ENCODE peak calls at places on chromosomes 6 and 20, in four cellular contexts. Q is WTC11, B is HepG2, I is K562. J is an unnamed sample.

GRCh38 chr6:27296106-27296783 is 15.8 kb downstream of the POM121L2 start:
- DNase-seq in Q (peak), I (peak), B (no peak), J (no peak)

GRCh38 chr6:149855040-149855654 is 9.0 kb downstream of the LRP11 start:
- DNase-seq in Q (no peak), B (peak), I (no peak), J (no peak)

GRCh38 chr20:57792386-57793095 is 82.7 kb upstream of the PMEPA1 start:
- DNase-seq in Q (no peak), I (no peak), B (no peak), J (no peak)

GRCh38 chr6:165060636-165061190 is 248.7 kb downstream of the C6orf118 start:
- DNase-seq in B (no peak), Q (no peak), I (no peak), J (no peak)

GRCh38 chr20:3922223-3922982 is 33.2 kb downstream of the PANK2 start:
- DNase-seq in Q (no peak), I (no peak), B (no peak), J (no peak)

GRCh38 chr6:56984374-56984773 is 29.5 kb downstream of the BEND6 start:
- DNase-seq in I (no peak), B (no peak), Q (no peak), J (no peak)

GRCh38 chr6:127124196-127124595 is 5.7 kb downstream of the RSPO3 start:
- DNase-seq in B (no peak), I (no peak), Q (no peak), J (no peak)

GRCh38 chr20:60206259-60206658 is 248.0 kb downstream of the CDH26 start:
- DNase-seq in Q (peak), I (peak), B (peak), J (no peak)

GRCh38 chr20:24589381-24589780 is 120.0 kb downstream of the SYNDIG1 start:
- DNase-seq in Q (no peak), I (no peak), B (no peak), J (no peak)

GRCh38 chr6:51398793-51399192 is 580.1 kb downstream of the TFAP2B start:
- DNase-seq in I (no peak), B (no peak), Q (no peak), J (no peak)

GRCh38 chr6:166152660-166153059 is 15.0 kb downstream of the TBXT start:
- DNase-seq in I (no peak), Q (no peak), B (no peak), J (no peak)

GRCh38 chr20:50284811-50285375 is 94.3 kb downstream of the CEBPB start:
- DNase-seq in B (no peak), I (no peak), Q (no peak), J (no peak)

DNA sequence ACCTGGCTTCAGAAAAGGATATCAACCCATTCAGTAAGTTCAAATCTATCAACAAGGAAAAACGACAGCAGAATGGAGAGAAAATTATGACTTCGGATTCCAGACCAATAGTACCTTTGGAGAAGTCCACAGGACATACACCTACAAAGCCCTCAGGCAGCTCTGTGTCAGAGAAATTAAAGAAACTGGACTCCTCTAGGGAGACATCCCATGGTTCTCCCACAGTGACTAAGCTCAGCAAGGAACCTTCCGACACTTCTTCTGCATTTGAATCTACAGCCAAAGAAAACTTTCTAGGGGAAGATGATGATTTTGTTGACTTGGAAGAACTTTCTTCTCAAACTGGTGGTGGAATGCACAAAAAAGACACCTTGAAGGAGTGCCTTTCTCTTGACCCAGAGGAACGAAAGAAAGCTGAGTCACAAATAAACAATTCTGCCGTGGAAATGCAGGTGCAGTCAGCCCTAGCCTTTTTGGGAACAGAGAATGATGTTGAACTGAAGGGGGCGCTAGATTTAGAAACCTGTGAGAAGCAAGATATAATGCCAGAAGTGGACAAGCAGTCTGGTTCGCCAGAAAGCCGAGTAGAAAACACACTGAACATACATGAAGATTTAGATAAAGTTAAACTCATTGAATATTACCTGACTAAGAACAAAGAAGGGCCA is 67.4 kb upstream of the HINT3 start:
- DNase-seq in B (peak), I (peak), Q (peak), J (no peak)
- TF ChIP-seq CBFB in B (no peak), I (no peak), Q (no peak), J (no peak)

GRCh38 chr6:158027590-158028285 is 46.1 kb downstream of the SYNJ2 start:
- DNase-seq in I (no peak), Q (no peak), B (no peak), J (no peak)

GRCh38 chr6:158028876-158029275 is 47.2 kb downstream of the SYNJ2 start:
- DNase-seq in I (no peak), Q (no peak), B (no peak), J (no peak)

GRCh38 chr6:158028421-158028820 is 46.8 kb downstream of the SYNJ2 start:
- DNase-seq in B (no peak), Q (no peak), I (no peak), J (no peak)

GRCh38 chr6:158026054-158026900 is 44.6 kb downstream of the SYNJ2 start:
- DNase-seq in I (peak), Q (peak), B (peak), J (no peak)

GRCh38 chr6:158026901-158027589 is 45.4 kb downstream of the SYNJ2 start:
- DNase-seq in B (no peak), Q (no peak), I (no peak), J (no peak)
- TF ChIP-seq CBFB in B (no peak), Q (no peak), I (no peak), J (no peak)

DNA sequence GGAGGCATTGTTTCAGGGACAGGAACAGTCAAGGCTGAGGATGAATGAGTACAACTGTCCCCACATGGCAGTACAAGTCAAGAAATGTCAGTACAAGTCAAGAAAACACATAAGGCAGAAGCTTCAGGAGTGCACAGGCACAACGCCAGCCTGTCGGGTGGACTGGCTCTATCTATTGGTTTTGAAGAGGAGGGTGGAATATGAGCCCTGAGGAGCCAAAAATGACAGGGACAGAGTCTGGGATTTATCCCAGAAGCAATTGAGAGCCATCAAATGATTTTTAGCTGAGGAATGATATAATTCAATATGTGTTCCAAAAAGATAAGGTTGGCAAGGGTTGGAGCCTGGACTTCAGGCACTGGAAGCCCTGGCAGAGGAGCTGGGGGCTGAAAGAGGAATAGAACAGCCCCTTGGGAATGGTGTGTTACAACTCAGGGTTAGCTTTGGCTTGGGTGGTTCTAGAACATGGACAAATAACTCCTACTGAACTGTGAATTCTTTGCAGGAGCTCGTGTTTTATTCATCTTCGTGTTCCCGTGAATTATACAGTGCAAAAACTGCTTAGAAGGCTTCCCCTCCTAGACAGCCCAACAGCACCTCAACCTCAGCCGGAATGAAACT is 425.7 kb upstream of the ARID1B start:
- DNase-seq in I (no peak), Q (no peak), B (no peak), J (no peak)
- TF ChIP-seq CBFB in I (no peak), Q (no peak), B (no peak), J (no peak)

DNA sequence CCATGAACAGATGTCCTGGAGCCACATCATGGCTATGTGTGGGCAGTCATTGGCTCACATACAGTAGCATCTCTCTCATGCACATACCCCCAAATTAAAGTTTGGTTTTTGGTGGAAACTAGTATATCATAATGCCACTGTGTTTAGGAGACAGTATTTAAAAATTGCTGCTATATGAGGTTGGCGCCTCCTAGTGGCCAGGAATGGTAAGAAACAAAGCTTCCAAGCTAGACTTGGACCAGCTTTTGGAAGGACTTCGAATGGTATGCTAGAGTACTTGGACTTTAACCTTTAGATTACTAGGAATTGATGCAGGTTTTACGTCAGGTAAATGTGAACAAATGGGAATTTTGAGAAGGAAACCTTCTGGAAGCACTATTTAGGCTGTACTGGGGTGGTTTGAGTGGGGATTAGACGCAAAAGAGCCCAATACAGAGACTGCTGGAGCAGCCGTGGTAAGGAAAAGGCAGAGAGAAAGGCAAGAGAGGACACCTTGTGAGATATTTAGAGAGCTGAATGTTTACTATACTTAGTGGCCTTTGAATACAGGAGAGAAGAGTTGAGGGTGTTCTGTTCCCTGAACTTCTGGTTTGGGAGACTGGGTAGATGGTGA is 23.8 kb downstream of the PRSS35 start:
- DNase-seq in Q (peak), B (peak), I (peak), J (peak)
- TF ChIP-seq CBFB in Q (no peak), B (no peak), I (no peak), J (no peak)

GRCh38 chr20:44693625-44694024 is 21.5 kb upstream of the CCN5 start:
- DNase-seq in Q (no peak), B (no peak), I (no peak), J (no peak)

GRCh38 chr20:44691424-44692423 is 23.4 kb upstream of the CCN5 start:
- DNase-seq in B (no peak), I (no peak), Q (no peak), J (no peak)

GRCh38 chr20:44692932-44693476 is 22.2 kb upstream of the CCN5 start:
- DNase-seq in Q (no peak), B (peak), I (no peak), J (no peak)

GRCh38 chr20:44689809-44690208 is 25.4 kb upstream of the CCN5 start:
- DNase-seq in I (no peak), Q (no peak), B (no peak), J (no peak)

GRCh38 chr20:44690781-44691423 is 24.3 kb upstream of the CCN5 start:
- DNase-seq in I (no peak), Q (no peak), B (no peak), J (no peak)
- TF ChIP-seq CBFB in I (no peak), Q (no peak), B (no peak), J (no peak)

DNA sequence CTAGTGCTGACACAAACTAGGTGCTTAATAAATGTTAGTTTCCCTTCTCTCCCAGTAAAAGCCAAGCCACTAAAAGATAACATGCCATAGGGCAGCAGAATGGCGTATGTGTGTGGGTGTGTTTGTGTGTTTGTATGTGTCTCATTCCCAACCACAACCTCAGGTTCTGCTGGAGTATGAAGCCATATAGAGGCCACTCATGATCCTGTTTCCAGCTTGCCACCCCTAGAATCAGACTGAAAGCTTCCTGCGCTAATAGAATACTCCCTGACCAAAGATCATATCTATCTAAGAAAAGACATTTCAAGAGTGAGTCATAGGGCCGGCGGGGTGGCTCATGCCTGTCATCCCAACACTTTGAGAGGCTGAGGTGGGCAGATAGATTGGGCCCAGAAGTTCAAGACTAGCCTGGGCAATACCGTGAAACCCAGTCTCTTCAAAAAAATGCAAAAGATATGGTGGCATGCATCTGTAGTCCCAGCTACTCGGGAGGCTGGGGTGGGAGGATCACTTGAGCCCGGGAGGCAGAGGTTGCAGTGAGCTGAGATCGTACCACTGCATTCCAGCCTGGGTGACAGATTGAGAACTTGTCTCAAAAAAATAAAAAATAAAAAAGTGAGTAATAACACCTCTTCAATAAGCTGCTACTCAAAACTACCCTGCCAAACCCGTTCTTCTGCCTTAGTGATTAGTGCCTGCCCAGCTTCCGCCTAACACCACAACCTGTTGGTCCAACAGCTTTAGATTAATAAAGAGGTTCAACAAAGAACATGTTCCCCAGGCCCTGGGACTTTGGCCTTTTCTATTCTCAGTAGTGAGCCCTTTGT is 11.8 kb upstream of the SNRPC start:
- DNase-seq in Q (no peak), B (peak), I (peak), J (no peak)
- TF ChIP-seq CBFB in Q (no peak), B (no peak), I (no peak), J (no peak)

GRCh38 chr6:158799051-158799792 is 19.9 kb downstream of the EZR start:
- DNase-seq in B (peak), I (no peak), Q (no peak), J (no peak)
- TF ChIP-seq CBFB in B (no peak), I (no peak), Q (no peak), J (no peak)

GRCh38 chr6:157557541-157557940 is 176.6 kb downstream of the ZDHHC14 start:
- DNase-seq in Q (no peak), B (no peak), I (no peak), J (peak)
- TF ChIP-seq CBFB in Q (no peak), B (no peak), I (no peak), J (no peak)

GRCh38 chr20:2311329-2311728 is 15.5 kb downstream of the TGM3 start:
- DNase-seq in I (no peak), B (no peak), Q (no peak), J (no peak)
- TF ChIP-seq CBFB in I (no peak), B (no peak), Q (no peak), J (no peak)